ENCODE peak calls at places on chromosomes 11 and 22, in four cellular contexts. H, G, F and C are unnamed samples.

GRCh38 chr11:64164392-64165312 is 1.3 kb downstream of the MACROD1 start:
- DNase-seq in F (peak), G (no peak), H (peak), C (no peak)

GRCh38 chr11:103825469-103825868 is 211.0 kb upstream of the DDI1 start:
- DNase-seq in G (no peak), H (no peak), F (no peak), C (no peak)

GRCh38 chr22:25402501-25403283 is 161.8 kb upstream of the GRK3 start:
- DNase-seq in F (peak), G (no peak), H (no peak), C (no peak)

GRCh38 chr11:73019448-73019847 is 122.7 kb downstream of the FCHSD2 start:
- DNase-seq in F (no peak), G (no peak), H (no peak), C (no peak)

GRCh38 chr22:22751043-22751603 is 106.7 kb downstream of the GGTLC2 start:
- DNase-seq in H (no peak), G (no peak), F (no peak), C (no peak)

GRCh38 chr11:2540521-2541320 is 95.9 kb downstream of the KCNQ1 start:
- DNase-seq in H (no peak), G (no peak), F (peak), C (peak)

GRCh38 chr11:90895850-90896249 is 673.0 kb upstream of the CHORDC1 start:
- DNase-seq in H (no peak), F (no peak), G (no peak), C (no peak)

GRCh38 chr11:119011476-119011875 is 6.7 kb downstream of the RPS25 start:
- DNase-seq in F (no peak), G (no peak), H (no peak), C (no peak)

GRCh38 chr11:72338741-72339140 is 94.8 kb upstream of the PHOX2A start:
- DNase-seq in F (no peak), H (no peak), G (no peak), C (no peak)

GRCh38 chr11:126053340-126054286 is 9.1 kb downstream of the CDON start:
- DNase-seq in F (no peak), H (no peak), G (no peak), C (no peak)

GRCh38 chr22:29603358-29604191 is at the start of gene NF2:
- DNase-seq in G (peak), H (peak), F (peak), C (peak)

GRCh38 chr22:37469416-37470086 is 16.6 kb downstream of the MFNG start:
- DNase-seq in G (no peak), F (no peak), H (no peak), C (no peak)

GRCh38 chr11:134557571-134558257 is 145.7 kb upstream of the B3GAT1 start:
- DNase-seq in H (no peak), G (no peak), F (no peak), C (no peak)

GRCh38 chr22:22609271-22609670 is 35.1 kb upstream of the GGTLC2 start:
- DNase-seq in H (no peak), G (no peak), F (no peak), C (no peak)

GRCh38 chr11:3849297-3849874 is 6.1 kb upstream of the STIM1 start:
- DNase-seq in H (no peak), F (no peak), G (no peak), C (no peak)

GRCh38 chr11:48079602-48080001 is 99.2 kb downstream of the PTPRJ start:
- DNase-seq in H (no peak), G (no peak), F (no peak), C (no peak)

GRCh38 chr11:43467958-43468357 is 109.2 kb downstream of the TTC17 start:
- DNase-seq in G (no peak), F (no peak), H (no peak), C (no peak)

GRCh38 chr11:88410056-88410455 is 72.5 kb upstream of the CTSC start:
- DNase-seq in H (no peak), F (no peak), G (no peak), C (no peak)

GRCh38 chr11:112524808-112525207 is 264.1 kb upstream of the PLET1 start:
- DNase-seq in F (peak), H (no peak), G (no peak), C (no peak)

GRCh38 chr22:41603873-41604332 is 14.3 kb upstream of the PMM1 start:
- DNase-seq in H (no peak), G (no peak), F (no peak), C (no peak)

GRCh38 chr22:42300286-42301071 is 30.0 kb upstream of the TCF20 start:
- DNase-seq in F (peak), G (no peak), H (peak), C (no peak)

GRCh38 chr22:25237503-25237902 is 18.1 kb downstream of the CRYBB2 start:
- DNase-seq in H (no peak), F (no peak), G (no peak), C (no peak)

GRCh38 chr11:132876301-132877071 is 655.8 kb downstream of the OPCML start:
- DNase-seq in G (no peak), F (no peak), H (no peak), C (no peak)

GRCh38 chr11:63999349-64000025 is 13.2 kb downstream of the OTUB1 start:
- DNase-seq in F (peak), H (no peak), G (no peak), C (peak)

GRCh38 chr22:22882033-22882717 is 5.4 kb upstream of the IGLL5 start:
- DNase-seq in G (no peak), H (peak), F (peak), C (no peak)

GRCh38 chr11:100923555-100923954 is 206.1 kb downstream of the PGR start:
- DNase-seq in H (no peak), G (no peak), F (no peak), C (no peak)

GRCh38 chr11:8596504-8597046 is 2.5 kb upstream of the STK33 start:
- DNase-seq in G (no peak), H (no peak), F (no peak), C (no peak)

DNA sequence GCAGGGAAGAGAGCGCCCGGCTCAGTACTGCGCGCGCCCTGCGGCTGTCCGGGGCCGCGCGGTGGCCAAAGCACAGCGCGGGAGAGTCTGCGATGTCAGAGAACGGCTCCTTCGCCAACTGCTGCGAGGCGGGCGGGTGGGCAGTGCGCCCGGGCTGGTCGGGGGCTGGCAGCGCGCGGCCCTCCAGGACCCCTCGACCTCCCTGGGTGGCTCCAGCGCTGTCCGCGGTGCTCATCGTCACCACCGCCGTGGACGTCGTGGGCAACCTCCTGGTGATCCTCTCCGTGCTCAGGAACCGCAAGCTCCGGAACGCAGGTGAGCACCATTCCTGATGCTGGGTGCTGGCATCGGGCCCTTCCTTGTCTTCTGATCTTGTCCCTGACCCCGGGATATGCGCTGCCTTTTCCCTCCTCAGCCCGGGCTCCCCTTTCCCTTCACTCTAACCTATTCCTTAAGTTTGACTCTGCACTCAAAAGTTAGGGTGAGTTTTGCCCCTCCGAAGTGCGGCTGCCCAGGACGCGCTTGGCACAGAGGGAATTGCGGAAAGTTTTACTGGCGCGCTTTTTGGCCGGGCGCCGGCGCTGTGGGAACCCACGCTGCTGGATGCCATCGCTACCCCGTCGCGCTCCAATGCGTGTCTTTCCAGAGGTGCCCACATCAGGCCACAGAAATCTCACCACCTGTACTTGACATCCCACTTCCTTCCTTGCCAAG is at the start of gene MTNR1B:
- DNase-seq in G (no peak), H (no peak), F (no peak), C (no peak)
- TF ChIP-seq POLR2AphosphoS5 in G (no peak), H (no peak), F (no peak), C (no peak)

DNA sequence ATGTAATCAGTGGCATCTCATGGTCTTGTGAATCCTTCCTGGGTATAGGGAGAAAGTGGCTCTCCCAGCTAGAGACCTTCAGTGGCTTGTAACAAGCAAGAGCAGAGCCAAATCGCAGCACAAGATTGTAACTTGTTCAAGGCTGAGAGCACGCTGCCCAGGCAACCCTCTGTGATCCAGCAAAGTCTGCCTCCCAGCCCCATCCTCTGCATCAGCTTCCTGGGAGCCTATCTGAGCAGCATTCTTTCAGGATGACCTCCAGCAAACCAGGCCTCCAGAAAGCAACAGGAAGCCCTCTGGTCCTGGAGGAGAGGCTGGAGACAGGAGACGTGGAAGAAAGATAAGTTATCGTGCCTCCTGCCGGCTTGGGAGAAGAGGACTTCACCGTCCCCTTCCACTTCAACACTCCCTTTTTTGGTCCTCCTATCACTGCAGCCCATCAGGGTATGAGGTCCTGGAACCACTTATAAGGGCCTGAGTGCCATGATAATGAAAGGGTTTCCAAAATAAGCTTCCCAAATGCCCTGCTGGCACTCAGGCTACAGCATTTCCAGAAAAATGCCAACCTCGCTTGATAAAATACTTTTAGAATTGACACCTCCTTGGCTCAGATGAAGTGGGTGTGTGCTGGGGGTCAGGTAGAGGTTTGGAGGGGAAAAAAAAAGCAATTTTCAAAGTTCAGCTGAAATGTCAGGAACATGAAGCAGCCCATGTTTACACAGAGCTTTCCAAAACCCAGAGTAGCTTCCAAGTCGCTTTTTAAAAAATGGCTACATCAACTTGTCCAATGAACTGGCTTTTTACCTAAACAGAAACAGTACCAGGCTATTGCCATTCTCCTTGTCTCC is 80.2 kb downstream of the PLEKHA7 start:
- DNase-seq in F (no peak), G (no peak), H (no peak), C (no peak)
- TF ChIP-seq POLR2AphosphoS5 in F (no peak), G (no peak), H (no peak), C (no peak)

GRCh38 chr11:114110948-114111347 is 51.4 kb downstream of the ZBTB16 start:
- DNase-seq in H (no peak), G (no peak), F (no peak), C (no peak)
- TF ChIP-seq POLR2AphosphoS5 in H (no peak), G (no peak), F (peak), C (no peak)

DNA sequence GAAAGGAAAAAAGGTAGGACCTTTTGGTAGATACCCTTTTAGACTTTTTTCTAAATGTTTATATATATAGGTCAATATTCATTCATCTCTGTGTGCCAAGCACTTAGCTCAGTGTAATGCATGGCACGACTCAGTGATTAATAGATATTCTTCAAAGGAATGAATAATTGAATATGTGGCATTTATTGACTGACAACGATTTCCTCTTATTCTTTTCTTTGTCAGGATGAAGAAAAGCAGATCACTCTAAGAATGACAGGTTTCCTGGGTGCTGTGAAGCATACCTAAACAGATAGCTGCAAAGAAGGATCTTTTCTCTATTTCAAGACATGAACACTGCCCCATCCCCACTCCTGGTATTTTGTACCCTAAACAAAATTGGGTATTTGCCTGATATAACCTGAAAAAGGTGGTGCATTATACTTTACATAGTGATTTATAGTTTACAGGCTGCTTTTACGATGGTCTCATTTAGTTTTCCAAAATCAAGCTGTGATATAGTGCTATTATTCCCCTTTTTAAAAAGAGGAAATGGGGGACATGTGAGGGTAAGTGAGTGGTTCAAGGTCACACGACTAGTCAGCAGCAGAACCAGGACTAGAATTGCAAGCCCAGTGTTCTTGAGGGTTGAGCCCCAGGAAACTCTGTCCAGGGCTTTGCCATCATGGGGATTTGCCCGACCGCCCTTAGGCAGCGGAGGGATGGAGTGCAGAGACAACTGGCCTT is 32.9 kb upstream of the CLMP start:
- DNase-seq in G (no peak), H (no peak), F (no peak), C (no peak)
- TF ChIP-seq POLR2AphosphoS5 in G (no peak), H (no peak), F (no peak), C (no peak)

GRCh38 chr11:85663080-85663729 is 1.7 kb downstream of the CREBZF start:
- DNase-seq in G (no peak), F (no peak), H (no peak), C (no peak)
- TF ChIP-seq POLR2AphosphoS5 in G (no peak), F (no peak), H (no peak), C (no peak)

GRCh38 chr11:985848-986247 is 50.7 kb downstream of the MUC6 start:
- DNase-seq in F (no peak), G (no peak), H (no peak), C (no peak)

GRCh38 chr11:987671-988070 is 48.8 kb downstream of the MUC6 start:
- DNase-seq in G (no peak), F (no peak), H (no peak), C (no peak)

GRCh38 chr11:985435-985834 is 51.1 kb downstream of the MUC6 start:
- DNase-seq in F (peak), H (no peak), G (no peak), C (no peak)

GRCh38 chr11:986270-986951 is 50.1 kb downstream of the MUC6 start:
- DNase-seq in F (no peak), G (no peak), H (no peak), C (no peak)

DNA sequence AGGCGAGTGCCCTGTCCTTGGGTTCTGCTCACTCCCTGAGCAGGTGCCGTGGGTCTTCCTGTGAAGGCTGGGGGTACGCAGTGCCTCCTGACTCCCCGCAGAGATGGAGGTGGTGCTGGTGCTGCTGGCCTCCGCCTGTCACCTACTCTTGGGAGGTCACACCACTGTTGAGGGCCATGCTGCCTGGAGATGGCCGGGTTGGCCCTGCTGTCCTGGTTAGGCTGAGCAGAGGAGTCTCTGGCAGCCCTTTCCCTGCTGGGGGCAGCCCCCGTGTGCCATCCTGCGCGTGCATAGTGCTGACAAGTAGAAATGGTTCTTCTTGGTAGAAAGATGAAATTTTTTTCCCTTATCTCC is 49.6 kb downstream of the MUC6 start:
- DNase-seq in G (no peak), H (no peak), F (no peak), C (no peak)
- TF ChIP-seq POLR2AphosphoS5 in G (no peak), H (no peak), F (no peak), C (no peak)

GRCh38 chr11:7513210-7514098 is at the start of gene PPFIBP2:
- DNase-seq in F (peak), H (no peak), G (no peak), C (peak)
- TF ChIP-seq POLR2AphosphoS5 in F (peak), H (no peak), G (no peak), C (no peak)

GRCh38 chr11:67120456-67120855 is 1.4 kb downstream of the KDM2A start:
- DNase-seq in G (no peak), F (no peak), H (no peak), C (no peak)
- TF ChIP-seq POLR2AphosphoS5 in G (no peak), F (no peak), H (no peak), C (no peak)

DNA sequence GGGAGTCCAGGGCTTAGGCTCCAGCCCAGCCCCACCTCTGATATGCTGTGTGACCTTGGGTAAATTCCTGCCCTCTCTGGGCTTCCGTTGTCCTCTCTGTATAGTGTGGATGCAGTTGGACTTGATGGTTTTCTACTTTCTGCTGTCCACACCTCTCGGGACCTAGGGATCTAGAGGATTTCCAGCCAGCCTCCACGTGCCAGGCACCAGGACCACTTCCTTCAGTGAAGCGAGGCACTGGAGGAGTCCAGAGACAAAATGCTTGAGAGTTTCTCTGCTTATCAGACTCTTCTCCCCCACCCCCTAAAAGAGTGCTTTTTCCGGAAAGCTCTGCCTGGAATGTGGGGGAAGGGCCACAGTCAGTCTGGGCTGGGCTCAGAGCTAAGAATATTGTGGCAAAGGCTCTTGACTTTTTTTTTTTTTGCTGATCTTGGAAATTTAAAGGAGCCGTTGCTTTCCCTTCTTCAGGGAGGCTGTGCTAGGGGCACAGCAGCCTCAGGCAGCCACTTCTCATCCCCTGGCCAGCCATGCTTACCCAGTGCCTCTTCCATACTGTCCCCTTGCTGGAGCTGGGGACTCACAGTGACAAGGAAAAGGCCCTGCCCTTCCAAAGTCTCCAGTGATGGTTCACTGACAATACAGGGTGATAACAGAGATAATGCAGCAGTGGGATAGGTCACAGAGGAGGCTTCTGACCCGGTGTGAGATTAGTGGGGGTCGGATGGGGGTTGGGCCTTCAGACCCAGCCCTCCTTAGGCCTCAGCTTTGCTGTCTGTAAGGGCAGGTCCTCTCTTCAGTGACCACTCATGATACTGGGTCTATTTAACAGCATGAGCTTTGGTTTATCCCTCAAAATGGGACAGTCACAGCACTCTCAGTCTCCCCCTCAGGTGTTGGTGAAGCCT is 2.9 kb upstream of the SERPINH1 start:
- DNase-seq in G (peak), H (no peak), F (no peak), C (no peak)
- TF ChIP-seq POLR2AphosphoS5 in G (peak), H (no peak), F (no peak), C (no peak)

DNA sequence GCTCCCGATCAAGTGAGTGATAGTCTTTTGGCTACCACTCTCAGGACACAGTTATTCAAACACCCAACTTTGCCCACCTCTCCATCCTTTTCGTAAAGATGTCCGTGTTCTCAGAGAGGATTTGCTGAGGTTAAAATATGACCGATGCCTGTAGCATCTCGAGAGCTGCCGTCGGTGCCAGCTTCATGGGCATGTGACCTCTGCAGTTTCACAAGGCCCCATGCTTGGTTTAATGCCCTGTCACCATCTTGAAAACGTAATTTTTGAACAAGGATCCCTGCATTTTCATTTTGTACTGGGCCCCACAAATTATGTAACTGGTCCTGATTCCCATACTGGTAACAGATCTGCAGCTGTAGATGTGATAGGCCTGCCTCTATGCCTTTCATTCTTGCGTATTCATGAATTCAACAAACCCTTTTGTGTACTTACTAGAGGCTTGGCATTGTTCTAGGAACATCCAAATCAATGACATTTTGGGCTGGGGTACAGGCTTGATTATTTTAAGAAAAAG is 85.1 kb downstream of the BMAL1 start:
- DNase-seq in H (no peak), G (no peak), F (no peak), C (no peak)
- TF ChIP-seq POLR2AphosphoS5 in H (no peak), G (no peak), F (no peak), C (no peak)